ENCODE peak calls at places on chromosomes 13 and 19, in eight cellular contexts. S is HS-5, V is activated gamma-delta T cell treated with Interleukin-2 at 50 U/mL for 16 hours, T is C1 segment of cervical spinal cord, Y is germinal center, K is NCI-H187, W is ascending aorta, H is tibial artery. N is an unnamed sample.

GRCh38 chr19:14361824-14362223 is 19.4 kb upstream of the ADGRE5 start:
- DNase-seq in V (peak; percentile 33), T (no peak), H (no peak), Y (peak; percentile 19), K (no peak), W (no peak), S (no peak), N (no peak)

GRCh38 chr13:21925720-21926119 is 254.8 kb downstream of the FGF9 start:
- DNase-seq in V (no peak), W (no peak), S (no peak), K (no peak), T (no peak), H (no peak), Y (no peak), N (no peak)

GRCh38 chr13:73593199-73593765 is 534.5 kb downstream of the KLF5 start:
- DNase-seq in Y (no peak), T (no peak), S (no peak), W (no peak), V (no peak), K (no peak), H (no peak), N (no peak)

GRCh38 chr13:97191143-97191542 is 31.0 kb upstream of the MBNL2 start:
- DNase-seq in K (no peak), Y (no peak), W (no peak), T (no peak), V (no peak), S (no peak), H (no peak), N (no peak)

GRCh38 chr19:5828661-5829566 is 10.6 kb downstream of the FUT6 start:
- DNase-seq in Y (peak; percentile 61), V (peak; percentile 24), T (no peak), W (no peak), S (no peak), H (no peak), K (peak; percentile 25), N (no peak)

GRCh38 chr19:17966497-17967257 is at the start of gene KCNN1:
- DNase-seq in V (no peak), T (no peak), S (no peak), Y (peak; percentile 80), H (no peak), W (no peak), K (no peak), N (no peak)

GRCh38 chr19:44512326-44513298 is 12.3 kb upstream of the ZNF180 start:
- DNase-seq in V (no peak), Y (peak; percentile 56), K (peak; percentile 15), H (no peak), W (no peak), T (no peak), S (peak; percentile 35), N (peak; percentile 54)

GRCh38 chr13:114067381-114067885 is 65.0 kb downstream of the RASA3 start:
- DNase-seq in T (no peak), S (peak; percentile 25), H (no peak), W (no peak), K (no peak), V (no peak), Y (peak; percentile 35), N (peak; percentile 65)

GRCh38 chr19:9622531-9622930 is 1.5 kb upstream of the ZNF561 start:
- DNase-seq in S (no peak), H (no peak), W (no peak), K (no peak), T (no peak), Y (no peak), V (no peak), N (no peak)

GRCh38 chr19:56712609-56713008 is 41.1 kb upstream of the ZNF835 start:
- DNase-seq in T (no peak), W (no peak), H (no peak), Y (no peak), S (no peak), K (no peak), V (no peak), N (no peak)